ENCODE peak calls at places on chromosomes 13 and 19, in five cellular contexts. M, I, T, K and Y are unnamed samples.

GRCh38 chr19:14072535-14073231 is at the start of gene MISP3:
- DNase-seq in M (peak), I (no peak), T (peak), K (peak), Y (no peak)

GRCh38 chr13:30124131-30124768 is 183.1 kb downstream of the KATNAL1 start:
- DNase-seq in M (no peak), I (no peak), T (no peak), K (no peak), Y (no peak)

GRCh38 chr13:38981096-38981495 is 9.5 kb downstream of the STOML3 start:
- DNase-seq in M (no peak), I (no peak), T (no peak), K (no peak), Y (no peak)

GRCh38 chr19:38653028-38653571 is 5.7 kb downstream of the ACTN4 start:
- DNase-seq in M (no peak), I (no peak), T (peak), K (no peak), Y (no peak)

GRCh38 chr19:12202250-12202649 is 39.4 kb downstream of the ZNF136 start:
- DNase-seq in M (peak), I (peak), T (peak), K (peak), Y (no peak)

GRCh38 chr19:6204212-6204611 is 68.7 kb downstream of the ACSBG2 start:
- DNase-seq in M (no peak), I (no peak), T (no peak), K (no peak), Y (no peak)

GRCh38 chr19:56120371-56121179 is 520 bp downstream of the ZNF787 start:
- DNase-seq in M (peak), I (peak), T (peak), K (peak), Y (no peak)

GRCh38 chr13:97474581-97474980 is 40.6 kb downstream of the RAP2A start:
- DNase-seq in M (no peak), I (no peak), T (no peak), K (no peak), Y (no peak)

GRCh38 chr19:41734585-41734984 is 20.7 kb upstream of the CEACAM6 start:
- DNase-seq in M (no peak), I (no peak), T (peak), K (no peak), Y (no peak)

GRCh38 chr13:91238036-91238435 is 109.5 kb upstream of the MIR17HG start:
- DNase-seq in M (no peak), I (no peak), T (no peak), K (no peak), Y (no peak)

GRCh38 chr19:17358395-17358794 is 18.7 kb downstream of the PLVAP start:
- DNase-seq in M (no peak), I (no peak), T (no peak), K (no peak), Y (no peak)

GRCh38 chr19:1261863-1262686 is 7.1 kb upstream of the CIRBP start:
- DNase-seq in M (no peak), I (no peak), T (peak), K (peak), Y (no peak)

GRCh38 chr13:98752111-98752941 is at the start of gene SLC15A1:
- DNase-seq in M (no peak), I (no peak), T (peak), K (no peak), Y (no peak)

GRCh38 chr19:584240-585001 is 5.3 kb upstream of the HCN2 start:
- DNase-seq in M (no peak), I (no peak), T (peak), K (peak), Y (no peak)

GRCh38 chr19:3366761-3367571 is 583 bp downstream of the NFIC start:
- DNase-seq in M (no peak), I (no peak), T (peak), K (peak), Y (peak)

GRCh38 chr13:106573279-106573831 is 5.4 kb upstream of the ARGLU1 start:
- DNase-seq in M (no peak), I (no peak), T (no peak), K (no peak), Y (no peak)

GRCh38 chr13:84574851-84575250 is 692.6 kb upstream of the SLITRK1 start:
- DNase-seq in M (no peak), I (no peak), T (no peak), K (no peak), Y (no peak)

GRCh38 chr19:1668048-1668338 is 15.6 kb upstream of the TCF3 start:
- DNase-seq in M (no peak), I (no peak), T (no peak), K (no peak), Y (no peak)

GRCh38 chr13:64723735-64724134 is 2506.4 kb downstream of the PCDH9 start:
- DNase-seq in M (no peak), I (no peak), T (no peak), K (no peak), Y (no peak)

GRCh38 chr13:109981000-109981399 is 194.6 kb upstream of the IRS2 start:
- DNase-seq in M (no peak), I (no peak), T (no peak), K (no peak), Y (no peak)

GRCh38 chr13:32175307-32175706 is 139.9 kb downstream of the ZAR1L start:
- DNase-seq in M (peak), I (no peak), T (no peak), K (no peak), Y (no peak)

GRCh38 chr19:10924597-10924996 is 3.8 kb downstream of the YIPF2 start:
- DNase-seq in M (no peak), I (no peak), T (no peak), K (no peak), Y (no peak)

GRCh38 chr19:52638601-52639000 is 446 bp upstream of the ZNF83 start:
- DNase-seq in M (peak), I (no peak), T (peak), K (no peak), Y (no peak)

GRCh38 chr13:43546260-43546659 is 240.5 kb downstream of the ENOX1 start:
- DNase-seq in M (peak), I (no peak), T (peak), K (no peak), Y (no peak)

GRCh38 chr13:40996433-40997095 is 22.6 kb downstream of the ELF1 start:
- DNase-seq in M (no peak), I (no peak), T (no peak), K (no peak), Y (no peak)

GRCh38 chr13:106835477-106835876 is 267.5 kb upstream of the ARGLU1 start:
- DNase-seq in M (no peak), I (no peak), T (no peak), K (no peak), Y (no peak)

GRCh38 chr13:109784590-109785140 is 1.7 kb downstream of the IRS2 start:
- DNase-seq in M (peak), I (no peak), T (peak), K (peak), Y (no peak)

GRCh38 chr19:9323557-9323918 is 441 bp upstream of the ZNF559 start:
- DNase-seq in M (peak), I (peak), T (peak), K (peak), Y (no peak)

GRCh38 chr13:62643007-62643483 is 1227.4 kb upstream of the PCDH20 start:
- DNase-seq in M (no peak), I (no peak), T (no peak), K (peak), Y (no peak)

GRCh38 chr19:38617764-38618589 is at the start of gene MAP4K1:
- DNase-seq in M (peak), I (peak), T (peak), K (peak), Y (no peak)

GRCh38 chr13:98475521-98475920 is 101.4 kb downstream of the STK24 start:
- DNase-seq in M (no peak), I (no peak), T (peak), K (no peak), Y (no peak)

GRCh38 chr19:2550431-2551171 is 74.7 kb downstream of the GADD45B start:
- DNase-seq in M (peak), I (no peak), T (no peak), K (no peak), Y (no peak)

GRCh38 chr13:30755678-30756077 is 20.3 kb downstream of the ALOX5AP start:
- DNase-seq in M (no peak), I (no peak), T (no peak), K (no peak), Y (no peak)

GRCh38 chr13:24290280-24290932 is 19.0 kb upstream of the C1QTNF9 start:
- DNase-seq in M (no peak), I (no peak), T (no peak), K (no peak), Y (no peak)

GRCh38 chr19:12937243-12938053 is 961 bp upstream of the CALR start:
- DNase-seq in M (no peak), I (no peak), T (peak), K (peak), Y (no peak)

GRCh38 chr19:32246032-32246431 is 99.4 kb upstream of the ZNF507 start:
- DNase-seq in M (no peak), I (no peak), T (no peak), K (no peak), Y (no peak)

GRCh38 chr19:43682824-43683661 is 13.1 kb upstream of the PLAUR start:
- DNase-seq in M (no peak), I (no peak), T (no peak), K (no peak), Y (no peak)

GRCh38 chr19:12331211-12331941 is 2.1 kb downstream of the ZNF563 start:
- DNase-seq in M (no peak), I (peak), T (no peak), K (peak), Y (no peak)